ENCODE peak calls at places on chromosomes 5 and 9, in nine cellular contexts. B is stomach; T is psoas muscle; H is fibroblast of lung; F is lung; S is A673; I is CD4-positive, alpha-beta memory T cell; L is mammary epithelial cell; J is left lung. D is an unnamed sample. For H3K4me1, the result is how much of the 10 kb centered on the place peaks cover.

GRCh38 chr5:142106061-142106460 is 2.5 kb upstream of the NDFIP1 start:
- DNase-seq in J (no peak), B (no peak), I (no peak), H (no peak), S (no peak), F (no peak), L (no peak), T (peak), D (no peak)

GRCh38 chr5:29894668-29895067 is 1298.8 kb upstream of the CDH6 start:
- DNase-seq in B (no peak), S (no peak), L (no peak), J (no peak), T (no peak), H (no peak), I (no peak), F (no peak), D (no peak)

GRCh38 chr5:124868661-124869060 is 122.2 kb upstream of the ZNF608 start:
- DNase-seq in H (no peak), S (no peak), J (no peak), T (no peak), I (no peak), F (no peak), L (no peak), B (no peak), D (no peak)

GRCh38 chr9:92589918-92590317 is 54.1 kb upstream of the ECM2 start:
- DNase-seq in J (no peak), H (no peak), T (no peak), F (no peak), L (no peak), B (no peak), I (no peak), S (no peak), D (no peak)

GRCh38 chr5:102762828-102763227 is 7.7 kb downstream of the PAM start:
- DNase-seq in H (no peak), J (no peak), L (peak), S (no peak), I (no peak), T (no peak), F (no peak), B (no peak), D (no peak)

GRCh38 chr5:136457390-136458094 is 92.2 kb upstream of the TRPC7 start:
- DNase-seq in L (no peak), J (no peak), F (no peak), I (no peak), T (no peak), S (no peak), B (peak), H (no peak), D (no peak)

GRCh38 chr9:75932026-75932425 is 41.6 kb downstream of the PCSK5 start:
- DNase-seq in I (no peak), S (no peak), F (no peak), T (no peak), J (no peak), L (no peak), B (no peak), H (no peak), D (no peak)

GRCh38 chr9:35540315-35540714 is 50.4 kb downstream of the RUSC2 start:
- DNase-seq in B (no peak), T (no peak), L (no peak), S (no peak), H (no peak), J (no peak), I (no peak), F (no peak), D (no peak)

GRCh38 chr5:58334035-58334434 is 125.9 kb downstream of the PLK2 start:
- DNase-seq in H (no peak), F (no peak), L (no peak), J (no peak), S (no peak), B (no peak), I (no peak), T (no peak), D (no peak)

GRCh38 chr5:159680095-159680494 is 236.2 kb upstream of the ADRA1B start:
- DNase-seq in B (no peak), T (no peak), L (no peak), J (no peak), S (no peak), I (no peak), H (peak), F (no peak), D (no peak)

GRCh38 chr5:76689321-76690026 is 26.5 kb upstream of the F2R start:
- DNase-seq in J (no peak), H (peak), T (no peak), L (peak), B (no peak), S (peak), I (no peak), F (no peak), D (no peak)

GRCh38 chr9:123928471-123929176 is 1.3 kb downstream of the DENND1A start:
- DNase-seq in I (no peak), T (no peak), B (no peak), S (peak), L (no peak), F (no peak), J (no peak), H (peak), D (no peak)

GRCh38 chr5:67037171-67037570 is 159.4 kb downstream of the CD180 start:
- DNase-seq in B (no peak), J (no peak), I (no peak), H (no peak), T (no peak), L (peak), F (no peak), S (no peak), D (no peak)

GRCh38 chr5:759781-760362 is 24.7 kb downstream of the ZDHHC11B start:
- DNase-seq in J (peak), S (no peak), T (no peak), B (peak), F (peak), L (no peak), I (no peak), H (no peak), D (no peak)

GRCh38 chr5:93430139-93430538 is 150.9 kb downstream of the NR2F1-AS1 start:
- DNase-seq in F (no peak), B (no peak), T (no peak), I (no peak), S (peak), L (no peak), J (no peak), H (no peak), D (no peak)

GRCh38 chr5:1515921-1516571 is 7.7 kb downstream of the LPCAT1 start:
- DNase-seq in J (peak), H (no peak), T (peak), L (peak), F (peak), S (no peak), B (peak), I (no peak), D (peak)

GRCh38 chr5:343461-344401 is 22.2 kb downstream of the AHRR start:
- DNase-seq in H (peak), S (peak), J (peak), B (peak), T (no peak), I (peak), L (peak), F (no peak), D (no peak)

GRCh38 chr5:252546-252945 is 18.9 kb upstream of the PDCD6 start:
- DNase-seq in I (no peak), L (peak), S (peak), J (no peak), B (no peak), F (no peak), H (no peak), T (no peak), D (no peak)

DNA sequence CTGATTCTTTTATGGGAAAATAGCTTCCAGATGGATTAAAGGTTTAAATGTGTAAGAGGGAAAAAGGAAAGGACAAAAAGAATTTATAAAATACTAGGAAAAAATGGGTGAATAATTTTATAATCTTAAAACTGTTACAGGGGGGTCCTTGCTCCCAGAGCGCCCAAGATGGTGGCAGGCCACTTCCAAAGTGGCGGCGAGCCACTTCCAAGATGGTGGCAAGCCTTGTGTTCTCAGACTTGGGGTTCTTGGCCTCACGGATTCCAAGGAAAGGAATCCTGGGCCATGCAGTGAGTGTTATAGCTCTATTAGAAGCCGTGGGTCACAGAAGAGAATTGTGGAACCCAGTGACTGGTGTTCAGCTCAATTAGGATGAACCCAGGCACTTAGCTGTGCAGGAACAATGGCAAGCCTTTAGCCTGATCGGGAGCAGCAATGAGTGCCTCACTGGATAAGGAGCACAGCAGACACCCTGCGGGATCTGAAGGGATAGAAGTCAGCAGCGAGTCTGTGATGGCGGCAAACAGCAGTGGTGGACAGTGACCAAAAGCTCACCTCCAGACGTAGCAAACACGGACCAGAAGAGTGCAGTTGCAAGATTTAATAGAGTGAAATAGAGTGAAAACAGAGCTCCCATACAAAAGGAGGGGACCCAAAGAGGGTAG is 83.2 kb upstream of the SNCAIP start:
- DNase-seq in J (no peak), H (no peak), T (no peak), L (no peak), I (no peak), F (no peak), B (no peak), S (no peak), D (no peak)
- H3K27ac ChIP-seq in J (no peak), H (no peak), T (no peak), L (no peak), I (no peak), F (no peak), B (no peak), S (no peak), D (no peak)

GRCh38 chr9:127973169-127974001 is 7.4 kb downstream of the EEIG1 start:
- DNase-seq in J (peak), I (no peak), S (no peak), H (no peak), B (peak), F (no peak), L (no peak), T (peak), D (no peak)
- H3K4me1 ChIP-seq in J (half or more), I (half or more), S (half or more), H (under half), B (half or more), F (half or more), L (under half), T (half or more), D (half or more)

DNA sequence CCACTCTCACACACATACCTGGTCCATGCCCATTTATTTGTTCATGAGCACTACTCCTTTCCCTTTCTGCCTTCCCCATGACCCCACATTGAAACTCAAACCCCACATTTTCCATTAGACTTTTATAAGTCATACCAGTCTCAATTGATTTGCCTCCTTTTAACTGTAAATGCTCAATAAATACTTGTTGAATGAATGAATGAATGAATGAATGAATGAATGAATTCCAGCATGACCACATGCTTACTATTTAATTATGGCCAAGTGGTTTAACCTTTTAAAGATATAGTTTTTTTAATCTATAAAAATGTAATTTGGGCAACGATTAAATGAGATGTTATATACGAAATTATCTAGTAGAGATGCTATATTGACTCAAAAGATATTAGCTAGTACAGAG is 54.1 kb upstream of the GRAMD2B start:
- DNase-seq in I (no peak), H (no peak), F (no peak), L (no peak), B (no peak), T (no peak), J (no peak), S (no peak), D (no peak)
- H3K27ac ChIP-seq in I (no peak), H (no peak), F (no peak), L (peak), B (peak), T (no peak), J (no peak), S (no peak), D (no peak)

GRCh38 chr5:81183811-81184748 is 49.0 kb upstream of the CKMT2 start:
- DNase-seq in L (no peak), F (no peak), I (no peak), J (no peak), H (no peak), S (no peak), T (no peak), B (no peak), D (no peak)
- H3K4me1 ChIP-seq in L (under half), F (under half), I (under half), J (under half), H (under half), S (under half), T (under half), B (under half), D (under half)

GRCh38 chr5:126023894-126024575 is 399.2 kb upstream of the GRAMD2B start:
- DNase-seq in F (no peak), H (peak), B (no peak), T (no peak), L (no peak), I (no peak), J (no peak), S (no peak), D (no peak)
- H3K27ac ChIP-seq in F (no peak), H (no peak), B (no peak), T (no peak), L (no peak), I (no peak), J (no peak), S (no peak), D (no peak)

GRCh38 chr9:131296452-131296851 is 6.9 kb downstream of the PLPP7 start:
- DNase-seq in H (no peak), S (no peak), L (no peak), F (no peak), J (no peak), B (no peak), T (peak), I (no peak), D (no peak)
- H3K4me1 ChIP-seq in H (under half), S (under half), L (under half), F (under half), J (under half), B (under half), T (half or more), I (under half), D (under half)

GRCh38 chr9:125861405-125862063 is 114.4 kb downstream of the PBX3 start:
- DNase-seq in B (no peak), S (no peak), F (no peak), T (no peak), L (peak), I (no peak), J (no peak), H (no peak), D (no peak)
- H3K27ac ChIP-seq in B (no peak), S (no peak), F (no peak), T (no peak), L (no peak), I (no peak), J (no peak), H (no peak), D (no peak)

GRCh38 chr9:5460157-5460556 is 9.8 kb downstream of the CD274 start:
- DNase-seq in B (no peak), F (no peak), H (no peak), T (no peak), J (no peak), S (no peak), I (no peak), L (no peak), D (no peak)
- H3K4me1 ChIP-seq in B (under half), F (under half), H (under half), T (under half), J (under half), S (under half), I (under half), L (under half), D (under half)

DNA sequence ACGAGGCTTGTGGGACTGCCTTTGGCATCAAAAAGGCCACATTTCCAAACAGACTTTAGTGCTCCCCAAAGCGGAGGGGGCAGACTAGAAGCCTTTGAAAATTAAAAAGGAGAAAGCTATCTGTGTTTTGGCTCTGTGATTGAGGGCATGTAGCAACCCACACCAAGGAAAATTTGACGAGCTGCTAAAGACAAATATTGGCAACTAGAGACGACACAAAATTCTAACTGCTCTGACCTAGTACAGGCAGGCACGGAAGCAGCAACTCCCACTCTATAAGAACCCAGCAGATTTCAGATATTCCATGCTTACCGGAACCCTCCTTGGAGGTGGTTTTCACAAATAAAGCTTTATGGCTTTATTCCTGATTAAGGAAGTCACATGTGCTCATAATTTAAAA is 154.5 kb downstream of the ARSB start:
- DNase-seq in H (no peak), J (no peak), T (no peak), B (no peak), F (no peak), S (no peak), I (no peak), L (no peak), D (no peak)
- H3K27ac ChIP-seq in H (no peak), J (no peak), T (no peak), B (no peak), F (no peak), S (no peak), I (no peak), L (no peak), D (peak)

GRCh38 chr5:32597046-32597629 is 11.8 kb downstream of the SUB1 start:
- DNase-seq in H (no peak), I (no peak), J (no peak), B (no peak), F (no peak), T (no peak), L (no peak), S (no peak), D (no peak)
- H3K4me1 ChIP-seq in H (under half), I (half or more), J (under half), B (under half), F (under half), T (under half), L (under half), S (under half), D (under half)